ENCODE peak calls at places on chromosome 3, in nine cellular contexts. O is fibroblast of mammary gland, Q is HFF-Myc, B is dorsolateral prefrontal cortex, U is HCT116, Z is GM20000, I is GM13977, G is B cell, A is choroid plexus epithelial cell. E is an unnamed sample.

GRCh38 chr3:140117111-140117526 is 182.1 kb downstream of the CLSTN2 start:
- DNase-seq in A (peak; percentile 10), U (no peak), G (no peak), Q (no peak), B (no peak), I (no peak), Z (no peak), O (no peak), E (no peak)

GRCh38 chr3:112358311-112358780 is 25.4 kb downstream of the CD200 start:
- DNase-seq in A (peak; percentile 41), G (peak; percentile 36), B (no peak), I (no peak), Z (no peak), O (no peak), U (no peak), Q (no peak), E (no peak)

GRCh38 chr3:187016639-187017345 is 86.5 kb downstream of the ST6GAL1 start:
- DNase-seq in U (no peak), A (peak; percentile 59), B (no peak), Z (no peak), G (peak; percentile 77), O (peak; percentile 16), Q (no peak), I (peak; percentile 36), E (no peak)

GRCh38 chr3:104069114-104069513 is 1297.6 kb upstream of the ALCAM start:
- DNase-seq in O (no peak), U (no peak), Q (no peak), Z (no peak), I (no peak), A (peak; percentile 18), B (no peak), G (no peak), E (no peak)

GRCh38 chr3:184145881-184146280 is 9.3 kb upstream of the DVL3 start:
- DNase-seq in I (no peak), B (no peak), Q (no peak), O (no peak), G (no peak), Z (no peak), A (no peak), U (no peak), E (no peak)

GRCh38 chr3:133038731-133039398 is 674 bp downstream of the TMEM108 start:
- DNase-seq in U (no peak), Z (peak; percentile 35), Q (no peak), I (peak; percentile 38), B (peak; percentile 17), O (no peak), G (no peak), A (peak; percentile 7), E (no peak)

GRCh38 chr3:30549600-30549999 is 56.8 kb upstream of the TGFBR2 start:
- DNase-seq in G (no peak), U (no peak), I (no peak), A (no peak), B (no peak), O (no peak), Q (no peak), Z (no peak), E (no peak)

GRCh38 chr3:107416138-107416537 is 38.9 kb downstream of the CCDC54 start:
- DNase-seq in U (no peak), I (no peak), B (no peak), G (no peak), O (no peak), A (peak; percentile 94), Z (no peak), Q (no peak), E (no peak)

GRCh38 chr3:72004749-72005292 is 219.9 kb upstream of the PROK2 start:
- DNase-seq in B (no peak), A (peak; percentile 48), Z (no peak), Q (no peak), U (no peak), O (peak; percentile 99), I (no peak), G (no peak), E (no peak)

GRCh38 chr3:70120360-70120966 is 120.9 kb downstream of the SAMMSON start:
- DNase-seq in Z (peak; percentile 67), G (peak; percentile 63), U (peak; percentile 27), O (peak; percentile 65), I (peak; percentile 67), Q (peak; percentile 25), A (peak; percentile 88), B (peak; percentile 29), E (no peak)

GRCh38 chr3:50567011-50567385 is 549 bp downstream of the C3orf18 start:
- DNase-seq in Z (no peak), G (no peak), U (no peak), I (no peak), O (no peak), B (no peak), A (no peak), Q (no peak), E (no peak)

GRCh38 chr3:182284793-182285192 is 508.5 kb upstream of the ATP11B start:
- DNase-seq in B (no peak), A (no peak), I (no peak), Z (no peak), G (no peak), O (no peak), Q (no peak), U (no peak), E (no peak)

GRCh38 chr3:77915341-77915740 is 875.4 kb downstream of the ROBO2 start:
- DNase-seq in I (no peak), B (no peak), U (no peak), O (no peak), Q (no peak), A (no peak), G (no peak), Z (no peak), E (no peak)

GRCh38 chr3:66101901-66102300 is 63.2 kb upstream of the MAGI1 start:
- DNase-seq in Q (no peak), Z (no peak), U (no peak), A (no peak), I (no peak), G (no peak), O (no peak), B (no peak), E (no peak)

GRCh38 chr3:152302521-152303021 is 33.8 kb downstream of the MBNL1 start:
- DNase-seq in I (no peak), Q (peak; percentile 70), B (no peak), U (no peak), Z (peak; percentile 15), G (no peak), A (peak; percentile 87), O (peak; percentile 93), E (peak; percentile 75)

GRCh38 chr3:122858373-122858772 is 63.5 kb downstream of the SLC49A4 start:
- DNase-seq in Z (no peak), G (peak; percentile 13), O (peak; percentile 52), U (peak; percentile 15), A (peak; percentile 70), B (no peak), I (no peak), Q (no peak), E (no peak)

GRCh38 chr3:153291052-153291689 is 129.1 kb downstream of the RAP2B start:
- DNase-seq in G (peak; percentile 10), U (peak; percentile 44), Z (no peak), I (no peak), O (peak; percentile 52), A (peak; percentile 69), B (no peak), Q (no peak), E (no peak)

GRCh38 chr3:10930641-10931040 is 61.9 kb upstream of the SLC6A1 start:
- DNase-seq in I (no peak), B (no peak), Q (no peak), O (no peak), G (no peak), U (no peak), Z (no peak), A (no peak), E (no peak)

GRCh38 chr3:112635674-112636073 is 5.3 kb downstream of the CCDC80 start:
- DNase-seq in O (peak; percentile 96), G (no peak), A (peak; percentile 92), B (no peak), Z (no peak), I (no peak), U (no peak), Q (no peak), E (no peak)

GRCh38 chr3:156675744-156676466 is 1.5 kb downstream of the TIPARP start:
- DNase-seq in B (no peak), Z (no peak), A (peak; percentile 88), I (peak; percentile 31), O (peak; percentile 97), Q (peak; percentile 69), U (peak; percentile 59), G (no peak), E (no peak)

GRCh38 chr3:156673732-156674045 is 701 bp upstream of the TIPARP start:
- DNase-seq in U (no peak), B (no peak), O (no peak), Q (no peak), Z (no peak), G (no peak), A (no peak), I (no peak), E (no peak)

GRCh38 chr3:156674046-156674910 is at the start of gene TIPARP:
- DNase-seq in Z (peak; percentile 98), I (peak; percentile 98), B (peak; percentile 97), O (peak; percentile 95), U (peak; percentile 94), Q (peak; percentile 84), A (peak; percentile 98), G (peak; percentile 100), E (peak; percentile 97)

GRCh38 chr3:156676467-156677119 is 2.2 kb downstream of the TIPARP start:
- DNase-seq in U (no peak), Q (no peak), O (peak; percentile 57), A (peak; percentile 37), I (no peak), B (no peak), G (no peak), Z (no peak), E (no peak)

GRCh38 chr3:156674911-156675743 is 737 bp downstream of the TIPARP start:
- DNase-seq in O (peak; percentile 43), G (peak; percentile 64), U (no peak), Q (no peak), B (peak; percentile 15), I (peak; percentile 41), A (peak; percentile 56), Z (peak; percentile 45), E (no peak)
- TF ChIP-seq CTCF in O (no peak), G (peak; percentile 50), U (peak; percentile 56), Q (peak; percentile 49), B (peak; percentile 35), I (peak; percentile 59), A (peak; percentile 28), Z (peak; percentile 14), E (no peak)

GRCh38 chr3:128492353-128493220 is at the start of gene GATA2:
- DNase-seq in Z (peak; percentile 59), Q (no peak), G (peak; percentile 45), U (no peak), O (no peak), I (no peak), B (no peak), A (no peak), E (no peak)
- TF ChIP-seq CTCF in Z (no peak), Q (no peak), G (no peak), U (no peak), O (no peak), I (no peak), B (no peak), A (no peak), E (no peak)

GRCh38 chr3:136305879-136306278 is 55.7 kb downstream of the PCCB start:
- DNase-seq in G (no peak), U (peak; percentile 32), B (no peak), Q (peak; percentile 1), Z (no peak), I (no peak), O (peak; percentile 75), A (no peak), E (peak; percentile 12)
- TF ChIP-seq CTCF in G (no peak), U (peak; percentile 62), B (no peak), Q (peak; percentile 21), Z (no peak), I (peak; percentile 38), O (peak; percentile 78), A (no peak), E (peak; percentile 53)

GRCh38 chr3:130242850-130243569 is 102.5 kb upstream of the COL6A5 start:
- DNase-seq in U (no peak), A (peak; percentile 52), B (no peak), G (no peak), I (no peak), Q (no peak), O (peak; percentile 25), Z (no peak), E (no peak)
- TF ChIP-seq CTCF in U (peak; percentile 20), A (peak; percentile 49), B (no peak), G (no peak), I (peak; percentile 32), Q (peak; percentile 23), O (peak; percentile 29), Z (no peak), E (peak; percentile 0)

E was measured in AG09319.